ENCODE peak calls at places on chromosomes 4 and X, in five cellular contexts. D, G, N, T and Z are unnamed samples.

GRCh38 chr4:97159625-97160024 is 983.7 kb downstream of the STPG2 start:
- DNase-seq in N (no peak), T (no peak), G (no peak), D (no peak), Z (no peak)

GRCh38 chr4:147110473-147110872 is 164.8 kb upstream of the TTC29 start:
- DNase-seq in N (no peak), D (no peak), T (no peak), G (no peak), Z (no peak)

GRCh38 chrX:80334583-80334982 is 85.7 kb upstream of the TENT5D start:
- DNase-seq in N (no peak), D (no peak), T (no peak), G (no peak), Z (no peak)

GRCh38 chr4:18202510-18202909 is 181.0 kb upstream of the LCORL start:
- DNase-seq in N (no peak), D (no peak), G (no peak), T (no peak), Z (no peak)

GRCh38 chr4:106691749-106692148 is 323.2 kb upstream of the GIMD1 start:
- DNase-seq in D (no peak), G (no peak), N (no peak), T (no peak), Z (peak)

GRCh38 chrX:49995021-49995731 is 72.8 kb downstream of the CLCN5 start:
- DNase-seq in G (peak), D (peak), T (no peak), N (no peak), Z (no peak)

GRCh38 chrX:76454456-76454927 is 27.0 kb downstream of the MAGEE1 start:
- DNase-seq in N (no peak), T (no peak), G (peak), D (peak), Z (peak)

GRCh38 chr4:168421671-168422070 is 58.6 kb downstream of the DDX60L start:
- DNase-seq in D (peak), N (no peak), T (no peak), G (no peak), Z (no peak)

GRCh38 chr4:141134051-141134450 is 782 bp upstream of the RNF150 start:
- DNase-seq in G (no peak), D (peak), N (no peak), T (no peak), Z (peak)

GRCh38 chrX:117808413-117808812 is 308.2 kb downstream of the KLHL13 start:
- DNase-seq in T (no peak), D (no peak), G (no peak), N (no peak), Z (no peak)

GRCh38 chr4:39706334-39706733 is 8.4 kb downstream of the UBE2K start:
- DNase-seq in T (no peak), N (no peak), G (peak), D (peak), Z (no peak)

GRCh38 chrX:21666252-21666651 is 8.1 kb upstream of the KLHL34 start:
- DNase-seq in G (no peak), T (no peak), D (no peak), N (no peak), Z (no peak)

GRCh38 chr4:77092832-77093800 is 17.3 kb upstream of the CCNI start:
- DNase-seq in N (no peak), G (no peak), T (no peak), D (no peak), Z (no peak)

GRCh38 chrX:13254076-13254785 is 65.6 kb downstream of the ATXN3L start:
- DNase-seq in T (peak), D (peak), G (peak), N (peak), Z (no peak)

GRCh38 chr4:153152453-153153338 is 51.5 kb upstream of the TRIM2 start:
- DNase-seq in N (no peak), T (no peak), D (peak), G (no peak), Z (peak)

GRCh38 chrX:152635941-152636340 is 1.8 kb upstream of the GABRQ start:
- DNase-seq in D (peak), N (peak), G (peak), T (no peak), Z (peak)

GRCh38 chr4:6267573-6267972 is 2.1 kb upstream of the WFS1 start:
- DNase-seq in T (no peak), D (no peak), N (no peak), G (peak), Z (no peak)

GRCh38 chr4:74451214-74451661 is 6.3 kb downstream of the AREG start:
- DNase-seq in G (peak), D (peak), T (no peak), N (peak), Z (no peak)

GRCh38 chr4:87783781-87784180 is 15.6 kb upstream of the IBSP start:
- DNase-seq in T (no peak), N (no peak), G (no peak), D (no peak), Z (no peak)

GRCh38 chrX:154396948-154397887 is 959 bp upstream of the RPL10 start:
- DNase-seq in D (peak), T (no peak), G (peak), N (peak), Z (peak)

GRCh38 chr4:79413486-79413885 is 5.5 kb upstream of the GK2 start:
- DNase-seq in T (no peak), D (no peak), N (no peak), G (no peak), Z (no peak)

GRCh38 chr4:168319486-168320019 is 1.0 kb upstream of the DDX60 start:
- DNase-seq in N (no peak), G (no peak), D (no peak), T (no peak), Z (no peak)

DNA sequence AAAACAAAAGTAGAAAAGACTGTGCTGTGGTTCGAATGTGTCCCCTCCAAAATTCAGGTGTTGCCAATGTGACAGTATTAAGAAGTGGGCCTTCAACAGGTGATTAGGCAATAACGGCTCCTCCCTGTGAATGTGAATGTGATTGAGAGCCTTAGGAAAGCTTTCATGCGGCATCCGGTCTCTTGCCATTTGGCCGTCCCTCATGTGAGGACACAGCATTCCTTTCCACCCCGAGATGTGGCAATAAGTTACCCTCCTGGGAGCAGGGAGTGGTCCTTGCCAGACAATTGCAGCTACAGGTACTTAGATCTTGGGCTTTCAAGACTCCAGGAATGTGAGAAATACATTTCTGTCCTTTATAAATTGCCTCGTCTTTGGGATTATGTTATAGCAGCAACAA is 129.3 kb downstream of the CPEB2 start:
- DNase-seq in N (no peak), T (no peak), G (peak), D (no peak), Z (no peak)
- TF ChIP-seq MXI1 in N (no peak), T (no peak), G (no peak), D (no peak), Z (no peak)

DNA sequence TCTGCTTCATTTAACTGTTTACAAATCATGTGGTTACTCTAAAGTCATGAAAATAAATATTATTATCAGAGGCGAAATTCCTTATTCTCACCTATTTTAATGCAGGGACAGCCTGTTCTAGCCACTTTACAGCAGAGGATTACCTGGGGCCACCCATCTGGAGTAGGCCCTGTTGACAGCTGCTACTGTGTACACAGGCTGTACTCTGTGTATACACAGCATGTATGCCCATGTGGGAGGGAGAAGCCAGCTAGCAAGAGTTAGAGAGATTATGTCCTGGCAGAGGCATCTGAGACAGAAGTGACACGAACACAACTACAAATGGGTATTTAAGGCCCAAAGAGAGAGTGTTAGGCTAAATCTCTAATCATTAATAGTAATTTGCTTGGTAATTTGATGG is 62.1 kb downstream of the GPRIN3 start:
- DNase-seq in D (no peak), G (peak), N (no peak), T (no peak), Z (no peak)
- TF ChIP-seq MXI1 in D (no peak), G (no peak), N (no peak), T (no peak), Z (no peak)

DNA sequence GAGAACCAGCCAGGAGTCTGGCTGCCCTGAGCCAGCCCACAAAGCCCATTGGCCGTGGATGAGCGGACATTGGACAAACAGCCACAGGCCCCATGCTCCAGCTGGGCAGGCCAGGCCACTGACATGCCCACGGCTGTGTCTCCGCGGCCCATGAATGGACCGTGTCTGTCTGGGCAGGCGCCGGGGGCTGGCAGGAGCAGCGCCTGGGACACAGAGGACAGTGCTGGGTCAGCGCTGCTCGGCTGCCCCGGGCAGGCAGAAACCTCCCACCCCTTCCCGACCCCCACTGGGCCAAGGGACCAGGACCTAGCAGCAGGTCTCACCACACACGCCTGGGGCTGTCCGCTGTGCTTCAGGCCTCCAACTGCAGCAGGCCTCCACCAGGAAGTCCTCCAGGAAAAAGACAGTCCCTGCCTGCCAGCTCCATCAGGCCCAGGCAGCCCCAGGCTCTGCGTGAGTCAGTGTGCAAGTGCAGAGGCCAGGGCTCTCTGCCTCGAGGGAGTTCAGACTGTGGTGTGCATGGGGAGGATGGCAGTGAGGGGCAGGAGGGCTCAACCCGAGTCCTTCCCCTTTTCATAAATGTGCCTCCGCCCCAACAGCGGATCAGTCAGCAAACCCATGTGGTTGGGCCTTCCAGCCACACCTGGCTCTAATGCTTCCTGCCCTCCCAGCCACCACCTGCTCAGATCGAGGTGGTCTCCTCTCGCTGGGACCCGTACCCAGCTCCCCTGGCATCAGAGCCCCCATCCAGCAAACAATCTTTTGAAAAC is 17.2 kb upstream of the FGFR3 start:
- DNase-seq in G (peak), N (no peak), T (no peak), D (no peak), Z (peak)
- TF ChIP-seq MXI1 in G (no peak), N (no peak), T (no peak), D (no peak), Z (no peak)

GRCh38 chr4:55253911-55254593 is 92.0 kb upstream of the SRD5A3 start:
- DNase-seq in T (no peak), D (no peak), N (no peak), G (no peak), Z (no peak)

GRCh38 chr4:55251896-55252295 is 94.1 kb upstream of the SRD5A3 start:
- DNase-seq in D (no peak), G (no peak), T (no peak), N (no peak), Z (no peak)

GRCh38 chr4:55249476-55249875 is 96.6 kb upstream of the SRD5A3 start:
- DNase-seq in T (no peak), G (no peak), D (no peak), N (no peak), Z (no peak)

GRCh38 chr4:55248756-55249155 is 97.3 kb upstream of the SRD5A3 start:
- DNase-seq in N (no peak), G (no peak), T (no peak), D (peak), Z (no peak)

DNA sequence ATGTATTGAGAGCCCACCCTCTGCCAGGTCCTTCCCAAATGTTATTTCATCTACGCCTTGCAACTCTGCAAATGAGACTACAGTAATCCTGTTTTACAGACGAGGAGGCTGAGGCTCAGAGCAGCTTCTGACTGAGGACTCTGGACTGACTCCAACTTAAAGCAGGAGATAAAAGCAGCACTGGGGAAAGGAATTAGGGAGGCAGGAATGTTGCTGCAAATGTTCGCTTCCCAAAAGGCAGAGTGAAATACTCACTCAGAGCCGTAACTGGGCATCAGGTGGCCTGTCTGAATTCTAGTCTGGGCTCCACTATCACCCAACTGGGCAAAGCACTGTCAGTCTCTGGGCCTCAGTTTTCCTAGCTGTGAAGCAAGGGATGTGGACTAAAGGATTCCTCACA is 94.7 kb upstream of the SRD5A3 start:
- DNase-seq in N (no peak), D (no peak), G (no peak), T (no peak), Z (no peak)
- TF ChIP-seq MXI1 in N (no peak), D (no peak), G (no peak), T (no peak), Z (no peak)

GRCh38 chrX:71128915-71129765 is 10.7 kb downstream of the MED12 start:
- DNase-seq in G (peak), T (no peak), N (peak), D (peak), Z (peak)
- TF ChIP-seq MXI1 in G (no peak), T (no peak), N (no peak), D (no peak), Z (no peak)

DNA sequence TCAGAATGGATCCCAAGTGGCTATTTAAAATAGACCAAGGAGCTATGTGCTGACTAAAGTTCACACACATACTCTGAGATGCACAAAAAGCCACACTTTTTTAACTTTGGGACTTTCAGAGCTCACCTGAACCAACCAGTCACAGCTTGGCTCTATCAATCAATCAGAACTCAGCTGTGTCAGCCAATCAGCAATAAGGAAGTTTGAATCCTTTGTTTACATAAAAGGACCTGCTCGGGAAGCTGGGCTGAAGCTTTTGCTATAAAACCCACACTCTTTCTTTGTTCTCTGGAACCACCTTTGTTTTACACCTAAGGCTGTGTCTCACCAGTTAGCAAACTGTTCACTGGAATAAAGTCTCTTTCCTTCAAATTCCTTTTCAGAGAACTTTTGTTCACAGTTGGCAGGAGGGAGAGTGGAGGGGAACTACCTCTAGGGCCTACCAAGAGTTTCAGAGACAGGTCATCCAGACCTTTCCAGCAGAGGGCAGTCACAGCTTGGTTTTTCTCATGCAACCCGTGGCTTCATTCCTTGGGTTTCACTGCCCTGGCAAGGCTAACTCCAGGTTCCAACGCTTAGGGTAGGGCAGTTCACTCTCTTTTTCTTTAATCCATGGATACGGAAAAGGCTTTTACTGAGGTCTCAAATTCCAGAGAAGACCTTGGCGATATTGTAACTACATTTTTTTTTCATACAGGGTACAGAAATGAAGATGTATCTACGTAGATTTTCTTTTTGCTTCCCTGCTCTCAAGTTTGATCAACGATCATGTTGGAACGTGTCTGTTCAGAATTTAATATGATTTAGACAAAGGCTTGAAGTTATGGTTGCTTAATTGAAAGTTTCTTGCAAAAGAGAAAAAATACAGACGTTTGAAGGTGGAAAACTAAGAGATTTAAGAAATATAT is 80.7 kb downstream of the GPRIN3 start:
- DNase-seq in D (peak), T (peak), G (peak), N (peak), Z (peak)
- TF ChIP-seq MXI1 in D (no peak), T (no peak), G (no peak), N (no peak), Z (no peak)

GRCh38 chrX:118977424-118977823 is 3.0 kb downstream of the LONRF3 start:
- DNase-seq in N (no peak), T (no peak), D (no peak), G (no peak), Z (no peak)

GRCh38 chrX:118974908-118975671 is 672 bp downstream of the LONRF3 start:
- DNase-seq in N (peak), T (no peak), D (no peak), G (peak), Z (peak)

GRCh38 chrX:118975831-118976598 is 1.6 kb downstream of the LONRF3 start:
- DNase-seq in D (peak), G (peak), N (peak), T (no peak), Z (peak)

GRCh38 chrX:118978451-118978850 is 4.0 kb downstream of the LONRF3 start:
- DNase-seq in D (no peak), N (no peak), G (no peak), T (no peak), Z (no peak)

GRCh38 chrX:118976599-118977340 is 2.4 kb downstream of the LONRF3 start:
- DNase-seq in D (no peak), G (no peak), N (peak), T (no peak), Z (peak)
- TF ChIP-seq MXI1 in D (no peak), G (no peak), N (no peak), T (no peak), Z (no peak)

DNA sequence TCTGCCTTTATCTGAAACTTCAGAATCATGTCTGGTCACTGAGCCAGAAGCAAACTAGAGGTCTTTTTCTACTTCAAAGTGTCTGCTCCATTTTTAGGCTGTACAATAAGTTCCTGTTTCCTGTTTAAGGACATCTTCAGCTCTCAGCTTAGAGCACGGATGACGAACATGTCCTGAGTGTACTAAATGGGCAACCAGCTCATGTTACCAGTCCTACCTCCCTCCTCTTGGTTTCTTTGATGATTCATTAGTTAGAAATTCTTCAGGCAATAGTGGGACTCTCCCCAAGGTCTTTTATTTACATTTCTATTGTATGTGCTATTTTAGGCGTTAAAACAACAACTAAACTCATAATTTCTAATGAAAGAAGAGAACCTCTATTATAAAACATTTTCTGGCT is 58.0 kb downstream of the ENPEP start:
- DNase-seq in N (no peak), D (peak), T (no peak), G (peak), Z (no peak)
- TF ChIP-seq MXI1 in N (no peak), D (no peak), T (no peak), G (no peak), Z (no peak)